ENCODE peak calls at places on chromosomes 16 and 17, in eight cellular contexts. One of them, this sample, is unnamed.

GRCh38 chr17:40872416-40872815 is 5.4 kb upstream of the KRT12 start:
- DNase-seq in Ammon's horn: no peak
- DNase-seq in glomerular endothelial cell: no peak
- DNase-seq in NCI-H146: no peak
- DNase-seq in SK-N-SH: no peak
- DNase-seq in stomach: no peak
- DNase-seq in tibial artery: no peak
- DNase-seq in HFFc6: no peak
- DNase-seq in this sample: no peak

GRCh38 chr16:24052466-24053324 is 203.4 kb upstream of the CACNG3 start:
- DNase-seq in Ammon's horn: no peak
- DNase-seq in glomerular endothelial cell: no peak
- DNase-seq in NCI-H146: no peak
- DNase-seq in SK-N-SH: no peak
- DNase-seq in stomach: no peak
- DNase-seq in tibial artery: no peak
- DNase-seq in HFFc6: no peak
- DNase-seq in this sample: no peak

GRCh38 chr17:57667461-57667923 is 77.6 kb downstream of the CCDC182 start:
- DNase-seq in Ammon's horn: no peak
- DNase-seq in glomerular endothelial cell: no peak
- DNase-seq in NCI-H146: no peak
- DNase-seq in SK-N-SH: peak; percentile 43
- DNase-seq in stomach: peak; percentile 17
- DNase-seq in tibial artery: peak; percentile 54
- DNase-seq in HFFc6: no peak
- DNase-seq in this sample: no peak

GRCh38 chr17:73394523-73395450 is 83.0 kb upstream of the CDC42EP4 start:
- DNase-seq in Ammon's horn: no peak
- DNase-seq in glomerular endothelial cell: no peak
- DNase-seq in NCI-H146: no peak
- DNase-seq in SK-N-SH: no peak
- DNase-seq in stomach: no peak
- DNase-seq in tibial artery: no peak
- DNase-seq in HFFc6: no peak
- DNase-seq in this sample: no peak

GRCh38 chr17:81665205-81666091 is 957 bp downstream of the OXLD1 start:
- DNase-seq in Ammon's horn: no peak
- DNase-seq in glomerular endothelial cell: no peak
- DNase-seq in NCI-H146: peak; percentile 63
- DNase-seq in SK-N-SH: peak; percentile 79
- DNase-seq in stomach: no peak
- DNase-seq in tibial artery: no peak
- DNase-seq in HFFc6: no peak
- DNase-seq in this sample: no peak

GRCh38 chr17:28552201-28552999 is at the start of gene UNC119:
- DNase-seq in Ammon's horn: peak; percentile 76
- DNase-seq in glomerular endothelial cell: no peak
- DNase-seq in NCI-H146: peak; percentile 81
- DNase-seq in SK-N-SH: peak; percentile 99
- DNase-seq in stomach: peak; percentile 85
- DNase-seq in tibial artery: peak; percentile 84
- DNase-seq in HFFc6: peak; percentile 33
- DNase-seq in this sample: peak; percentile 92

GRCh38 chr17:64004903-64005733 is 7.0 kb downstream of the PRR29 start:
- DNase-seq in Ammon's horn: no peak
- DNase-seq in glomerular endothelial cell: no peak
- DNase-seq in NCI-H146: no peak
- DNase-seq in SK-N-SH: peak; percentile 19
- DNase-seq in stomach: peak; percentile 23
- DNase-seq in tibial artery: no peak
- DNase-seq in HFFc6: no peak
- DNase-seq in this sample: no peak

GRCh38 chr16:3198334-3199072 is 10.5 kb downstream of the OR1F1 start:
- DNase-seq in Ammon's horn: peak; percentile 60
- DNase-seq in glomerular endothelial cell: no peak
- DNase-seq in NCI-H146: no peak
- DNase-seq in SK-N-SH: no peak
- DNase-seq in stomach: no peak
- DNase-seq in tibial artery: no peak
- DNase-seq in HFFc6: no peak
- DNase-seq in this sample: no peak

GRCh38 chr16:50302472-50303005 is 36.2 kb downstream of the ADCY7 start:
- DNase-seq in Ammon's horn: no peak
- DNase-seq in glomerular endothelial cell: no peak
- DNase-seq in NCI-H146: no peak
- DNase-seq in SK-N-SH: peak; percentile 16
- DNase-seq in stomach: no peak
- DNase-seq in tibial artery: peak; percentile 38
- DNase-seq in HFFc6: no peak
- DNase-seq in this sample: no peak

GRCh38 chr17:73713136-73713535 is 68.9 kb upstream of the SDK2 start:
- DNase-seq in Ammon's horn: no peak
- DNase-seq in glomerular endothelial cell: no peak
- DNase-seq in NCI-H146: no peak
- DNase-seq in SK-N-SH: no peak
- DNase-seq in stomach: no peak
- DNase-seq in tibial artery: no peak
- DNase-seq in HFFc6: no peak
- DNase-seq in this sample: peak; percentile 37

GRCh38 chr16:82756283-82756599 is 129.5 kb downstream of the CDH13 start:
- DNase-seq in Ammon's horn: no peak
- DNase-seq in glomerular endothelial cell: peak; percentile 82
- DNase-seq in NCI-H146: no peak
- DNase-seq in SK-N-SH: no peak
- DNase-seq in stomach: no peak
- DNase-seq in tibial artery: no peak
- DNase-seq in HFFc6: peak; percentile 35
- DNase-seq in this sample: no peak

GRCh38 chr16:85686912-85687591 is 1.7 kb downstream of the GINS2 start:
- DNase-seq in Ammon's horn: no peak
- DNase-seq in glomerular endothelial cell: no peak
- DNase-seq in NCI-H146: no peak
- DNase-seq in SK-N-SH: no peak
- DNase-seq in stomach: no peak
- DNase-seq in tibial artery: no peak
- DNase-seq in HFFc6: no peak
- DNase-seq in this sample: no peak

GRCh38 chr17:12727881-12728280 is 61.4 kb upstream of the ARHGAP44 start:
- DNase-seq in Ammon's horn: no peak
- DNase-seq in glomerular endothelial cell: no peak
- DNase-seq in NCI-H146: no peak
- DNase-seq in SK-N-SH: no peak
- DNase-seq in stomach: no peak
- DNase-seq in tibial artery: no peak
- DNase-seq in HFFc6: peak; percentile 52
- DNase-seq in this sample: no peak

GRCh38 chr16:55944377-55944802 is 69.2 kb upstream of the CES5A start:
- DNase-seq in Ammon's horn: peak; percentile 87
- DNase-seq in glomerular endothelial cell: peak; percentile 4
- DNase-seq in NCI-H146: peak; percentile 8
- DNase-seq in SK-N-SH: peak; percentile 68
- DNase-seq in stomach: peak; percentile 54
- DNase-seq in tibial artery: peak; percentile 83
- DNase-seq in HFFc6: peak; percentile 13
- DNase-seq in this sample: peak; percentile 88

GRCh38 chr16:73714976-73715375 is 581.6 kb upstream of the PSMD7 start:
- DNase-seq in Ammon's horn: no peak
- DNase-seq in glomerular endothelial cell: no peak
- DNase-seq in NCI-H146: no peak
- DNase-seq in SK-N-SH: no peak
- DNase-seq in stomach: no peak
- DNase-seq in tibial artery: no peak
- DNase-seq in HFFc6: no peak
- DNase-seq in this sample: no peak

GRCh38 chr16:77307764-77308561 is 108.8 kb downstream of the SYCE1L start:
- DNase-seq in Ammon's horn: peak; percentile 52
- DNase-seq in glomerular endothelial cell: no peak
- DNase-seq in NCI-H146: no peak
- DNase-seq in SK-N-SH: no peak
- DNase-seq in stomach: no peak
- DNase-seq in tibial artery: no peak
- DNase-seq in HFFc6: no peak
- DNase-seq in this sample: no peak

GRCh38 chr17:41785091-41785875 is 1.2 kb downstream of the JUP start:
- DNase-seq in Ammon's horn: no peak
- DNase-seq in glomerular endothelial cell: no peak
- DNase-seq in NCI-H146: no peak
- DNase-seq in SK-N-SH: peak; percentile 31
- DNase-seq in stomach: no peak
- DNase-seq in tibial artery: no peak
- DNase-seq in HFFc6: no peak
- DNase-seq in this sample: peak; percentile 42

GRCh38 chr16:86667035-86667434 is 88.7 kb downstream of the FOXL1 start:
- DNase-seq in Ammon's horn: no peak
- DNase-seq in glomerular endothelial cell: no peak
- DNase-seq in NCI-H146: no peak
- DNase-seq in SK-N-SH: no peak
- DNase-seq in stomach: no peak
- DNase-seq in tibial artery: no peak
- DNase-seq in HFFc6: no peak
- DNase-seq in this sample: no peak

GRCh38 chr16:9053006-9053601 is 38.3 kb upstream of the HAPSTR1 start:
- DNase-seq in Ammon's horn: peak; percentile 32
- DNase-seq in glomerular endothelial cell: no peak
- DNase-seq in NCI-H146: peak; percentile 78
- DNase-seq in SK-N-SH: peak; percentile 86
- DNase-seq in stomach: peak; percentile 43
- DNase-seq in tibial artery: no peak
- DNase-seq in HFFc6: peak; percentile 61
- DNase-seq in this sample: peak; percentile 93

GRCh38 chr17:50149425-50150353 is 788 bp downstream of the PPP1R9B start:
- DNase-seq in Ammon's horn: no peak
- DNase-seq in glomerular endothelial cell: no peak
- DNase-seq in NCI-H146: peak; percentile 73
- DNase-seq in SK-N-SH: peak; percentile 84
- DNase-seq in stomach: peak; percentile 77
- DNase-seq in tibial artery: peak; percentile 70
- DNase-seq in HFFc6: no peak
- DNase-seq in this sample: peak; percentile 64

GRCh38 chr17:29071303-29071702 is 28.4 kb downstream of the PIPOX start:
- DNase-seq in Ammon's horn: no peak
- DNase-seq in glomerular endothelial cell: no peak
- DNase-seq in NCI-H146: no peak
- DNase-seq in SK-N-SH: no peak
- DNase-seq in stomach: no peak
- DNase-seq in tibial artery: no peak
- DNase-seq in HFFc6: no peak
- DNase-seq in this sample: no peak

GRCh38 chr16:22322741-22323140 is 25.5 kb downstream of the POLR3E start:
- DNase-seq in Ammon's horn: no peak
- DNase-seq in glomerular endothelial cell: no peak
- DNase-seq in NCI-H146: no peak
- DNase-seq in SK-N-SH: no peak
- DNase-seq in stomach: no peak
- DNase-seq in tibial artery: no peak
- DNase-seq in HFFc6: no peak
- DNase-seq in this sample: no peak

This sample was measured in cardiac muscle cell.